ENCODE peak calls at places on chromosome 6, in seven cellular contexts. One of them, this sample, is unnamed.

GRCh38 chr6:562052-562676 is 94.7 kb downstream of the HUS1B start:
- DNase-seq in adrenal gland: no peak
- DNase-seq in RPMI7951: no peak
- DNase-seq in uterus: no peak
- DNase-seq in NCI-H146: no peak
- DNase-seq in cardiac muscle cell: no peak
- DNase-seq in tibial nerve: peak
- DNase-seq in this sample: no peak

GRCh38 chr6:96836579-96837137 is 619 bp downstream of the GPR63 start:
- DNase-seq in adrenal gland: no peak
- DNase-seq in RPMI7951: peak
- DNase-seq in uterus: peak
- DNase-seq in NCI-H146: peak
- DNase-seq in cardiac muscle cell: peak
- DNase-seq in tibial nerve: no peak
- DNase-seq in this sample: no peak

GRCh38 chr6:142803027-142803426 is 141.9 kb downstream of the HIVEP2 start:
- DNase-seq in adrenal gland: no peak
- DNase-seq in RPMI7951: no peak
- DNase-seq in uterus: no peak
- DNase-seq in NCI-H146: no peak
- DNase-seq in cardiac muscle cell: peak
- DNase-seq in tibial nerve: no peak
- DNase-seq in this sample: no peak

GRCh38 chr6:157855325-157855724 is 32.3 kb downstream of the SNX9 start:
- DNase-seq in adrenal gland: no peak
- DNase-seq in RPMI7951: no peak
- DNase-seq in uterus: no peak
- DNase-seq in NCI-H146: no peak
- DNase-seq in cardiac muscle cell: no peak
- DNase-seq in tibial nerve: no peak
- DNase-seq in this sample: no peak

GRCh38 chr6:139014945-139015344 is 13.6 kb upstream of the ABRACL start:
- DNase-seq in adrenal gland: no peak
- DNase-seq in RPMI7951: no peak
- DNase-seq in uterus: no peak
- DNase-seq in NCI-H146: peak
- DNase-seq in cardiac muscle cell: no peak
- DNase-seq in tibial nerve: no peak
- DNase-seq in this sample: no peak

GRCh38 chr6:5208491-5208890 is 52.3 kb downstream of the LYRM4 start:
- DNase-seq in adrenal gland: no peak
- DNase-seq in RPMI7951: no peak
- DNase-seq in uterus: no peak
- DNase-seq in NCI-H146: no peak
- DNase-seq in cardiac muscle cell: peak
- DNase-seq in tibial nerve: no peak
- DNase-seq in this sample: no peak

GRCh38 chr6:33301877-33302276 is 3.1 kb upstream of the RGL2 start:
- DNase-seq in adrenal gland: no peak
- DNase-seq in RPMI7951: no peak
- DNase-seq in uterus: no peak
- DNase-seq in NCI-H146: no peak
- DNase-seq in cardiac muscle cell: no peak
- DNase-seq in tibial nerve: no peak
- DNase-seq in this sample: no peak

GRCh38 chr6:40348591-40348990 is 238.6 kb downstream of the LRFN2 start:
- DNase-seq in adrenal gland: no peak
- DNase-seq in RPMI7951: no peak
- DNase-seq in uterus: no peak
- DNase-seq in NCI-H146: no peak
- DNase-seq in cardiac muscle cell: no peak
- DNase-seq in tibial nerve: no peak
- DNase-seq in this sample: no peak

GRCh38 chr6:83062225-83062624 is 3.4 kb downstream of the UBE3D start:
- DNase-seq in adrenal gland: no peak
- DNase-seq in RPMI7951: peak
- DNase-seq in uterus: no peak
- DNase-seq in NCI-H146: no peak
- DNase-seq in cardiac muscle cell: peak
- DNase-seq in tibial nerve: no peak
- DNase-seq in this sample: no peak

GRCh38 chr6:73700060-73700459 is 4.1 kb downstream of the CD109 start:
- DNase-seq in adrenal gland: no peak
- DNase-seq in RPMI7951: no peak
- DNase-seq in uterus: no peak
- DNase-seq in NCI-H146: no peak
- DNase-seq in cardiac muscle cell: no peak
- DNase-seq in tibial nerve: no peak
- DNase-seq in this sample: no peak

GRCh38 chr6:169075211-169075621 is 178.4 kb downstream of the THBS2 start:
- DNase-seq in adrenal gland: peak
- DNase-seq in RPMI7951: no peak
- DNase-seq in uterus: peak
- DNase-seq in NCI-H146: no peak
- DNase-seq in cardiac muscle cell: peak
- DNase-seq in tibial nerve: peak
- DNase-seq in this sample: peak

GRCh38 chr6:18387061-18387721 is at the start of gene RNF144B:
- DNase-seq in adrenal gland: peak
- DNase-seq in RPMI7951: peak
- DNase-seq in uterus: peak
- DNase-seq in NCI-H146: peak
- DNase-seq in cardiac muscle cell: peak
- DNase-seq in tibial nerve: peak
- DNase-seq in this sample: peak

GRCh38 chr6:170081556-170081955 is 209.3 kb downstream of the DLL1 start:
- DNase-seq in adrenal gland: no peak
- DNase-seq in RPMI7951: no peak
- DNase-seq in uterus: no peak
- DNase-seq in NCI-H146: no peak
- DNase-seq in cardiac muscle cell: no peak
- DNase-seq in tibial nerve: no peak
- DNase-seq in this sample: no peak

GRCh38 chr6:44270526-44271405 is 516 bp downstream of the TMEM151B start:
- DNase-seq in adrenal gland: no peak
- DNase-seq in RPMI7951: no peak
- DNase-seq in uterus: no peak
- DNase-seq in NCI-H146: peak
- DNase-seq in cardiac muscle cell: no peak
- DNase-seq in tibial nerve: no peak
- DNase-seq in this sample: no peak

GRCh38 chr6:2753743-2754142 is 3.0 kb upstream of the MYLK4 start:
- DNase-seq in adrenal gland: no peak
- DNase-seq in RPMI7951: no peak
- DNase-seq in uterus: no peak
- DNase-seq in NCI-H146: no peak
- DNase-seq in cardiac muscle cell: no peak
- DNase-seq in tibial nerve: no peak
- DNase-seq in this sample: no peak

GRCh38 chr6:111533087-111533784 is 50.2 kb upstream of the REV3L start:
- DNase-seq in adrenal gland: peak
- DNase-seq in RPMI7951: no peak
- DNase-seq in uterus: no peak
- DNase-seq in NCI-H146: no peak
- DNase-seq in cardiac muscle cell: no peak
- DNase-seq in tibial nerve: no peak
- DNase-seq in this sample: peak